ENCODE peak calls at places on chromosomes 13 and 19, in nine cellular contexts. U, H, L, X, F, V, P, K and Q are unnamed samples.

GRCh38 chr19:18294467-18294864 is 13.0 kb upstream of the JUND start:
- DNase-seq in H (peak), L (no peak), U (peak), P (peak), K (no peak), X (peak), F (peak), V (peak), Q (no peak)

GRCh38 chr13:26377038-26377437 is 123.1 kb downstream of the CDK8 start:
- DNase-seq in X (peak), F (no peak), H (no peak), P (peak), U (no peak), L (no peak), K (peak), V (no peak), Q (no peak)

GRCh38 chr13:42478531-42479156 is 95.3 kb upstream of the TNFSF11 start:
- DNase-seq in K (no peak), F (no peak), U (no peak), X (no peak), P (peak), H (peak), L (no peak), V (no peak), Q (no peak)

GRCh38 chr13:35684432-35684831 is 207.9 kb upstream of the MAB21L1 start:
- DNase-seq in L (no peak), P (no peak), H (no peak), X (no peak), F (no peak), U (no peak), V (no peak), K (no peak), Q (no peak)

GRCh38 chr19:6099037-6099436 is 11.3 kb downstream of the RFX2 start:
- DNase-seq in K (no peak), P (no peak), U (no peak), L (no peak), V (no peak), H (no peak), F (no peak), X (no peak), Q (no peak)

GRCh38 chr13:44471686-44472085 is 98.1 kb downstream of the SERP2 start:
- DNase-seq in U (no peak), L (no peak), H (no peak), F (no peak), X (no peak), P (no peak), V (no peak), K (peak), Q (no peak)

GRCh38 chr19:29967623-29968022 is 25.6 kb downstream of the URI1 start:
- DNase-seq in P (no peak), X (no peak), H (no peak), K (no peak), U (no peak), L (no peak), F (no peak), V (no peak), Q (no peak)

GRCh38 chr13:50215389-50215788 is 200.1 kb downstream of the KCNRG start:
- DNase-seq in V (no peak), X (no peak), F (no peak), H (no peak), P (no peak), L (no peak), K (no peak), U (no peak), Q (no peak)

GRCh38 chr13:75417006-75417384 is 65.0 kb downstream of the TBC1D4 start:
- DNase-seq in F (no peak), V (peak), K (peak), X (no peak), P (no peak), U (no peak), L (no peak), H (no peak), Q (no peak)

GRCh38 chr13:26584713-26585112 is 27.2 kb downstream of the WASF3 start:
- DNase-seq in V (no peak), F (no peak), K (peak), H (no peak), P (no peak), U (no peak), X (no peak), L (no peak), Q (peak)

GRCh38 chr13:100532090-100532766 is 56.4 kb downstream of the GGACT start:
- DNase-seq in H (no peak), K (no peak), X (peak), F (no peak), P (no peak), V (no peak), L (no peak), U (no peak), Q (no peak)

GRCh38 chr13:80740076-80740475 is 399.1 kb upstream of the SPRY2 start:
- DNase-seq in K (no peak), F (no peak), H (no peak), V (no peak), L (no peak), U (no peak), X (no peak), P (no peak), Q (no peak)

GRCh38 chr19:58379276-58379675 is 1.6 kb downstream of the ZNF837 start:
- DNase-seq in H (no peak), F (no peak), L (no peak), K (no peak), U (no peak), V (peak), P (no peak), X (no peak), Q (no peak)

GRCh38 chr13:49635599-49636433 is 7.5 kb downstream of the ARL11 start:
- DNase-seq in P (peak), V (no peak), F (peak), H (peak), K (no peak), L (no peak), U (no peak), X (no peak), Q (no peak)

GRCh38 chr19:46813570-46814358 is 25.4 kb upstream of the SLC1A5 start:
- DNase-seq in P (no peak), X (peak), U (no peak), K (no peak), H (no peak), L (no peak), F (no peak), V (peak), Q (peak)

GRCh38 chr13:75153834-75154233 is 328.1 kb downstream of the TBC1D4 start:
- DNase-seq in K (no peak), X (no peak), V (no peak), U (no peak), H (no peak), P (no peak), F (no peak), L (no peak), Q (no peak)

GRCh38 chr13:79481685-79482052 is 714 bp downstream of the NDFIP2 start:
- DNase-seq in U (peak), F (no peak), V (no peak), L (no peak), P (peak), H (peak), K (peak), X (peak), Q (no peak)

GRCh38 chr19:47257411-47258169 is 1.3 kb downstream of the CCDC9 start:
- DNase-seq in V (peak), U (no peak), L (no peak), K (no peak), F (no peak), X (no peak), P (peak), H (no peak), Q (no peak)

GRCh38 chr19:49556412-49557398 is 23.7 kb downstream of the NOSIP start:
- DNase-seq in U (no peak), F (peak), X (peak), H (no peak), P (no peak), L (no peak), K (no peak), V (no peak), Q (no peak)

GRCh38 chr13:20495087-20496023 is 30.3 kb downstream of the CRYL1 start:
- DNase-seq in L (peak), F (peak), P (peak), K (peak), X (peak), H (peak), U (peak), V (no peak), Q (peak)

GRCh38 chr13:27022571-27023311 is 148.9 kb downstream of the USP12 start:
- DNase-seq in X (no peak), L (no peak), P (no peak), F (no peak), U (no peak), V (no peak), H (no peak), K (peak), Q (no peak)

GRCh38 chr19:40806385-40807146 is 7.6 kb downstream of the EGLN2 start:
- DNase-seq in L (peak), P (peak), H (peak), X (peak), F (peak), V (peak), U (peak), K (peak), Q (peak)

GRCh38 chr13:49733181-49733951 is 42.1 kb upstream of the EBPL start:
- DNase-seq in V (peak), U (no peak), X (no peak), K (no peak), P (no peak), F (no peak), L (no peak), H (no peak), Q (no peak)

GRCh38 chr13:65387743-65388347 is 1842.3 kb downstream of the PCDH9 start:
- DNase-seq in H (no peak), P (no peak), K (no peak), L (no peak), U (no peak), V (no peak), F (no peak), X (no peak), Q (no peak)

GRCh38 chr19:55149078-55150003 is at the start of gene TNNT1:
- DNase-seq in X (no peak), L (no peak), H (no peak), V (no peak), U (no peak), P (no peak), K (no peak), F (no peak), Q (no peak)

GRCh38 chr13:24675806-24676570 is 4.2 kb upstream of the ATP12A start:
- DNase-seq in K (no peak), H (no peak), F (no peak), V (no peak), X (peak), P (no peak), U (no peak), L (no peak), Q (no peak)

GRCh38 chr19:8147579-8147978 is 1.8 kb downstream of the FBN3 start:
- DNase-seq in X (no peak), P (no peak), L (no peak), U (no peak), K (no peak), F (no peak), H (no peak), V (no peak), Q (no peak)

GRCh38 chr13:21079761-21080730 is 18.7 kb upstream of the LATS2 start:
- DNase-seq in U (no peak), L (no peak), H (no peak), P (no peak), V (no peak), K (peak), X (no peak), F (no peak), Q (peak)

GRCh38 chr19:43636121-43636683 is 3.4 kb downstream of the CADM4 start:
- DNase-seq in P (no peak), L (no peak), H (no peak), X (no peak), V (no peak), U (no peak), K (peak), F (no peak), Q (no peak)

GRCh38 chr13:98322091-98322718 is 145.1 kb upstream of the RNF113B start:
- DNase-seq in X (no peak), L (no peak), H (no peak), V (no peak), P (no peak), F (no peak), U (no peak), K (no peak), Q (no peak)

GRCh38 chr19:3098515-3099346 is 4.6 kb downstream of the GNA11 start:
- DNase-seq in L (no peak), H (peak), X (peak), F (peak), K (no peak), P (peak), U (no peak), V (peak), Q (no peak)

GRCh38 chr13:26308250-26308649 is 54.3 kb downstream of the CDK8 start:
- DNase-seq in U (no peak), F (no peak), X (no peak), K (no peak), V (no peak), H (no peak), L (no peak), P (no peak), Q (no peak)

GRCh38 chr13:75762066-75762937 is 126.2 kb downstream of the LMO7 start:
- DNase-seq in H (peak), F (peak), L (no peak), X (peak), K (no peak), V (no peak), P (peak), U (no peak), Q (no peak)

GRCh38 chr13:75480691-75481175 is 1.2 kb downstream of the TBC1D4 start:
- DNase-seq in V (peak), F (peak), K (peak), H (peak), U (peak), X (peak), P (peak), L (peak), Q (no peak)